ENCODE peak calls at places on chromosomes 11 and 22, in seven cellular contexts. K, P, Y, H, M, U and E are unnamed samples.

GRCh38 chr11:61507962-61508824 is at the start of gene LRRC10B:
- DNase-seq in K (no peak), P (no peak), Y (peak), H (peak), M (no peak), U (no peak), E (no peak)

GRCh38 chr22:29859976-29860766 is 22.1 kb upstream of the ASCC2 start:
- DNase-seq in K (no peak), P (no peak), Y (no peak), H (no peak), M (no peak), U (no peak), E (no peak)

GRCh38 chr11:70577258-70577603 is 178.9 kb downstream of the CTTN start:
- DNase-seq in K (no peak), P (no peak), Y (no peak), H (no peak), M (no peak), U (no peak), E (no peak)

GRCh38 chr11:93986716-93987115 is 34.4 kb upstream of the HEPHL1 start:
- DNase-seq in K (peak), P (peak), Y (peak), H (no peak), M (peak), U (no peak), E (no peak)

GRCh38 chr11:66617148-66617814 is 851 bp downstream of the RBM14 start:
- DNase-seq in K (no peak), P (no peak), Y (peak), H (no peak), M (peak), U (no peak), E (no peak)

GRCh38 chr11:79485694-79486093 is 44.9 kb upstream of the TENM4 start:
- DNase-seq in K (no peak), P (no peak), Y (no peak), H (no peak), M (no peak), U (no peak), E (no peak)

GRCh38 chr11:75337195-75337654 is 14.2 kb downstream of the ARRB1 start:
- DNase-seq in K (no peak), P (no peak), Y (peak), H (no peak), M (no peak), U (no peak), E (no peak)

GRCh38 chr11:133082453-133082781 is 449.9 kb downstream of the OPCML start:
- DNase-seq in K (no peak), P (no peak), Y (peak), H (no peak), M (peak), U (no peak), E (no peak)

GRCh38 chr11:64947202-64947814 is 11.6 kb upstream of the GPHA2 start:
- DNase-seq in K (no peak), P (no peak), Y (no peak), H (no peak), M (peak), U (no peak), E (no peak)

GRCh38 chr11:9069861-9070470 is 21.4 kb downstream of the SCUBE2 start:
- DNase-seq in K (no peak), P (no peak), Y (no peak), H (no peak), M (no peak), U (no peak), E (no peak)

GRCh38 chr22:43239102-43239875 is 52.4 kb upstream of the TTLL12 start:
- DNase-seq in K (no peak), P (no peak), Y (no peak), H (no peak), M (peak), U (no peak), E (peak)

GRCh38 chr11:94450061-94450460 is 43.6 kb downstream of the MRE11 start:
- DNase-seq in K (no peak), P (peak), Y (no peak), H (no peak), M (peak), U (no peak), E (no peak)

GRCh38 chr11:114309517-114309916 is 13.3 kb downstream of the NNMT start:
- DNase-seq in K (no peak), P (no peak), Y (peak), H (no peak), M (peak), U (no peak), E (no peak)

GRCh38 chr22:22710719-22711531 is 66.5 kb downstream of the GGTLC2 start:
- DNase-seq in K (peak), P (no peak), Y (peak), H (peak), M (peak), U (peak), E (no peak)

GRCh38 chr11:27254744-27255446 is 108.1 kb downstream of the CCDC34 start:
- DNase-seq in K (no peak), P (peak), Y (peak), H (no peak), M (peak), U (no peak), E (no peak)

GRCh38 chr22:34858026-34858425 is 207.9 kb upstream of the ISX start:
- DNase-seq in K (no peak), P (no peak), Y (peak), H (no peak), M (no peak), U (no peak), E (no peak)

GRCh38 chr11:57890521-57890920 is 128.9 kb downstream of the CTNND1 start:
- DNase-seq in K (no peak), P (no peak), Y (no peak), H (no peak), M (no peak), U (no peak), E (no peak)

GRCh38 chr11:44609028-44609782 is 43.7 kb downstream of the CD82 start:
- DNase-seq in K (no peak), P (no peak), Y (no peak), H (peak), M (no peak), U (peak), E (no peak)

GRCh38 chr22:28560005-28560742 is 119.5 kb downstream of the TTC28 start:
- DNase-seq in K (no peak), P (peak), Y (peak), H (no peak), M (peak), U (no peak), E (no peak)

GRCh38 chr22:21673534-21674321 is 7.9 kb downstream of the PPIL2 start:
- DNase-seq in K (no peak), P (no peak), Y (no peak), H (no peak), M (no peak), U (no peak), E (no peak)

GRCh38 chr11:12376259-12376971 is 956 bp upstream of the PARVA start:
- DNase-seq in K (no peak), P (peak), Y (peak), H (no peak), M (peak), U (no peak), E (no peak)